ENCODE peak calls at places on chromosome 13, in five cellular contexts. One of them, this sample, is unnamed.

GRCh38 chr13:41150058-41150457 is 17.5 kb upstream of the KBTBD6 start:
- DNase-seq in AG04449: no peak
- DNase-seq in choroid plexus epithelial cell: no peak
- DNase-seq in H9: no peak
- DNase-seq in DMS 273 treated with DMSO at 0.1 percent for 48 hours: no peak
- DNase-seq in this sample: no peak

GRCh38 chr13:79459906-79460305 is 21.0 kb upstream of the NDFIP2 start:
- DNase-seq in AG04449: no peak
- DNase-seq in choroid plexus epithelial cell: no peak
- DNase-seq in H9: no peak
- DNase-seq in DMS 273 treated with DMSO at 0.1 percent for 48 hours: no peak
- DNase-seq in this sample: no peak

GRCh38 chr13:111114362-111115050 is 604 bp upstream of the ARHGEF7 start:
- DNase-seq in AG04449: no peak
- DNase-seq in choroid plexus epithelial cell: peak; percentile 24
- DNase-seq in H9: peak; percentile 50
- DNase-seq in DMS 273 treated with DMSO at 0.1 percent for 48 hours: no peak
- DNase-seq in this sample: peak; percentile 60

GRCh38 chr13:110419391-110419791 is 112.3 kb downstream of the COL4A2 start:
- DNase-seq in AG04449: no peak
- DNase-seq in choroid plexus epithelial cell: no peak
- DNase-seq in H9: no peak
- DNase-seq in DMS 273 treated with DMSO at 0.1 percent for 48 hours: no peak
- DNase-seq in this sample: no peak

GRCh38 chr13:100208596-100208995 is 119.7 kb downstream of the PCCA start:
- DNase-seq in AG04449: no peak
- DNase-seq in choroid plexus epithelial cell: no peak
- DNase-seq in H9: no peak
- DNase-seq in DMS 273 treated with DMSO at 0.1 percent for 48 hours: no peak
- DNase-seq in this sample: no peak

GRCh38 chr13:28489975-28490550 is 4.9 kb downstream of the FLT1 start:
- DNase-seq in AG04449: no peak
- DNase-seq in choroid plexus epithelial cell: no peak
- DNase-seq in H9: no peak
- DNase-seq in DMS 273 treated with DMSO at 0.1 percent for 48 hours: no peak
- DNase-seq in this sample: no peak

GRCh38 chr13:94608586-94608985 is 6.9 kb downstream of the GPR180 start:
- DNase-seq in AG04449: no peak
- DNase-seq in choroid plexus epithelial cell: no peak
- DNase-seq in H9: no peak
- DNase-seq in DMS 273 treated with DMSO at 0.1 percent for 48 hours: no peak
- DNase-seq in this sample: no peak

GRCh38 chr13:114313061-114313860 is 1.0 kb upstream of the CHAMP1 start:
- DNase-seq in AG04449: no peak
- DNase-seq in choroid plexus epithelial cell: no peak
- DNase-seq in H9: no peak
- DNase-seq in DMS 273 treated with DMSO at 0.1 percent for 48 hours: no peak
- DNase-seq in this sample: no peak

GRCh38 chr13:25901460-25902376 is 150.1 kb downstream of the SHISA2 start:
- DNase-seq in AG04449: no peak
- DNase-seq in choroid plexus epithelial cell: peak; percentile 96
- DNase-seq in H9: no peak
- DNase-seq in DMS 273 treated with DMSO at 0.1 percent for 48 hours: no peak
- DNase-seq in this sample: no peak

GRCh38 chr13:75792526-75793187 is 156.5 kb downstream of the LMO7 start:
- DNase-seq in AG04449: no peak
- DNase-seq in choroid plexus epithelial cell: peak; percentile 88
- DNase-seq in H9: no peak
- DNase-seq in DMS 273 treated with DMSO at 0.1 percent for 48 hours: no peak
- DNase-seq in this sample: no peak

GRCh38 chr13:31749929-31750328 is 10.6 kb downstream of the RXFP2 start:
- DNase-seq in AG04449: peak; percentile 89
- DNase-seq in choroid plexus epithelial cell: peak; percentile 83
- DNase-seq in H9: no peak
- DNase-seq in DMS 273 treated with DMSO at 0.1 percent for 48 hours: no peak
- DNase-seq in this sample: peak; percentile 83

GRCh38 chr13:26618726-26619125 is 61.2 kb downstream of the WASF3 start:
- DNase-seq in AG04449: no peak
- DNase-seq in choroid plexus epithelial cell: no peak
- DNase-seq in H9: no peak
- DNase-seq in DMS 273 treated with DMSO at 0.1 percent for 48 hours: no peak
- DNase-seq in this sample: no peak

GRCh38 chr13:70842062-70842644 is 733.9 kb upstream of the KLHL1 start:
- DNase-seq in AG04449: no peak
- DNase-seq in choroid plexus epithelial cell: no peak
- DNase-seq in H9: peak; percentile 47
- DNase-seq in DMS 273 treated with DMSO at 0.1 percent for 48 hours: no peak
- DNase-seq in this sample: no peak

This sample was measured in AG08395.